ENCODE peak calls at places on chromosomes 12 and 14, in four cellular contexts. Z is HepG2, D is K562, A is HCT116. K is an unnamed sample.

GRCh38 chr12:51329742-51330141 is 5.8 kb upstream of the BIN2 start:
- DNase-seq in Z (no peak), D (no peak), A (no peak), K (no peak)

GRCh38 chr12:40646891-40647290 is 45.3 kb upstream of the CNTN1 start:
- DNase-seq in Z (no peak), D (no peak), A (no peak), K (no peak)

GRCh38 chr12:119178544-119179334 is at the start of gene HSPB8:
- DNase-seq in Z (peak), D (peak), A (peak), K (peak)

GRCh38 chr12:121145221-121145620 is 12.5 kb downstream of the P2RX7 start:
- DNase-seq in Z (no peak), D (no peak), A (no peak), K (no peak)

GRCh38 chr12:124696689-124697476 is 129.5 kb upstream of the NCOR2 start:
- DNase-seq in Z (no peak), D (no peak), A (no peak), K (no peak)

GRCh38 chr14:26522985-26523384 is 74.8 kb downstream of the NOVA1 start:
- DNase-seq in Z (no peak), D (no peak), A (no peak), K (no peak)

GRCh38 chr14:50085570-50086315 is 30.6 kb downstream of the VCPKMT start:
- DNase-seq in Z (no peak), D (no peak), A (no peak), K (no peak)

GRCh38 chr12:60172696-60173095 is 576.9 kb downstream of the SLC16A7 start:
- DNase-seq in Z (no peak), D (no peak), A (no peak), K (no peak)

GRCh38 chr14:103138483-103139370 is 15.5 kb downstream of the TNFAIP2 start:
- DNase-seq in Z (no peak), D (no peak), A (no peak), K (no peak)

GRCh38 chr12:77218278-77218677 is 152.9 kb upstream of the E2F7 start:
- DNase-seq in Z (no peak), D (no peak), A (no peak), K (no peak)

GRCh38 chr14:72568296-72568992 is 325.5 kb downstream of the DPF3 start:
- DNase-seq in Z (no peak), D (no peak), A (no peak), K (no peak)

GRCh38 chr14:22190411-22191191 is 398.4 kb downstream of the DAD1 start:
- DNase-seq in Z (no peak), D (no peak), A (no peak), K (no peak)

GRCh38 chr14:50055461-50056228 is 60.7 kb downstream of the VCPKMT start:
- DNase-seq in Z (no peak), D (no peak), A (no peak), K (no peak)

GRCh38 chr12:49748306-49748705 is 6.9 kb downstream of the TMBIM6 start:
- DNase-seq in Z (no peak), D (no peak), A (no peak), K (no peak)

GRCh38 chr14:50038398-50039119 is 77.8 kb downstream of the VCPKMT start:
- DNase-seq in Z (peak), D (no peak), A (no peak), K (no peak)

GRCh38 chr12:2416158-2416557 is 363.4 kb downstream of the CACNA1C start:
- DNase-seq in Z (no peak), D (no peak), A (no peak), K (no peak)

GRCh38 chr14:54026671-54027070 is 70.0 kb upstream of the BMP4 start:
- DNase-seq in Z (no peak), D (no peak), A (no peak), K (no peak)

GRCh38 chr12:62803756-62804155 is 131.2 kb downstream of the PPM1H start:
- DNase-seq in Z (no peak), D (no peak), A (no peak), K (no peak)

GRCh38 chr12:8722286-8722685 is 24.5 kb downstream of the RIMKLB start:
- DNase-seq in Z (no peak), D (no peak), A (no peak), K (no peak)

GRCh38 chr12:125403145-125403789 is 338.0 kb downstream of the AACS start:
- DNase-seq in Z (peak), D (peak), A (peak), K (peak)

GRCh38 chr12:53058674-53059433 is 9.0 kb downstream of the TNS2 start:
- DNase-seq in Z (no peak), D (no peak), A (no peak), K (no peak)

GRCh38 chr14:73249564-73250316 is 12.4 kb downstream of the PAPLN start:
- DNase-seq in Z (no peak), D (no peak), A (no peak), K (peak)

GRCh38 chr12:93297032-93297431 is 80.7 kb upstream of the NUDT4 start:
- DNase-seq in Z (no peak), D (no peak), A (no peak), K (no peak)

GRCh38 chr12:67422081-67422480 is 152.9 kb downstream of the CAND1 start:
- DNase-seq in Z (no peak), D (no peak), A (no peak), K (no peak)

GRCh38 chr12:55906056-55906455 is 21.6 kb downstream of the PYM1 start:
- DNase-seq in Z (no peak), D (no peak), A (no peak), K (no peak)

GRCh38 chr14:50726372-50727107 is 58.4 kb upstream of the SAV1 start:
- DNase-seq in Z (no peak), D (no peak), A (no peak), K (no peak)

GRCh38 chr12:47819902-47820630 is at the start of gene HDAC7:
- DNase-seq in Z (peak), D (peak), A (peak), K (peak)

GRCh38 chr12:112111931-112112330 is 3.3 kb upstream of the NAA25 start:
- DNase-seq in Z (no peak), D (no peak), A (no peak), K (no peak)

GRCh38 chr12:47907851-47908454 is 3.2 kb upstream of the VDR start:
- DNase-seq in Z (peak), D (no peak), A (no peak), K (no peak)

GRCh38 chr12:106285993-106286392 is 16.5 kb upstream of the TCP11L2 start:
- DNase-seq in Z (no peak), D (no peak), A (no peak), K (no peak)

GRCh38 chr12:96063046-96063445 is 27.7 kb upstream of the LTA4H start:
- DNase-seq in Z (no peak), D (no peak), A (no peak), K (peak)

GRCh38 chr14:26328766-26329165 is 269.1 kb downstream of the NOVA1 start:
- DNase-seq in Z (no peak), D (no peak), A (no peak), K (no peak)

GRCh38 chr12:95820096-95820703 is 29.6 kb upstream of the NTN4 start:
- DNase-seq in Z (peak), D (peak), A (peak), K (peak)

GRCh38 chr12:64450057-64450640 is 1.8 kb upstream of the TBK1 start:
- DNase-seq in Z (no peak), D (no peak), A (no peak), K (no peak)

GRCh38 chr12:117819160-117819559 is 149.6 kb downstream of the KSR2 start:
- DNase-seq in Z (no peak), D (no peak), A (no peak), K (no peak)

GRCh38 chr12:24069532-24070395 is 120.3 kb upstream of the SOX5 start:
- DNase-seq in Z (peak), D (no peak), A (no peak), K (no peak)

GRCh38 chr14:50619569-50620141 is 48.5 kb downstream of the SAV1 start:
- DNase-seq in Z (peak), D (no peak), A (peak), K (peak)

DNA sequence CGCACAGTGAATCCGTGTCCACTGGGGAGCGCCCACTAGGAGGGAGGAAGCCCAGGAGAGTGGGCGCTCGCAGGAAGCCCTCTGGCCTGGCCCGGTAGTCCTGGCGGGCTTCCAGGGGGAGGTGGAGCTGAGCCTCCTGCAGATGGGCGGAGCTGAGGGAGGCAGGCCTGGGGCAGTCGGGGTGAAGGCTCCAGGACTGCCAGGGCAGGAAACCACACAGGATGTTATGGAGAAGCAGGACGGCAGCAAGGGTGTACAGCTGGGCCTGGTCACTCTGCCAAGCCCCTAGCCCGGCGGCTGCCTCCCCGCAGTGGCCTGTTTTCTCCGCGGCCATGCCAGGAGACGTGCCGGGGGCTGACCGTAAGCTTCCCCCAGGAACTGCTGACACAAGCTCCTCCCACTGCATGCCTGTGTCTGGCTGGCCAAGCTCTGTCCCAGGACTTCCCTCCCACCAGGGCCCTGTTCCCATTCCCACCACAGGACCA is 143.5 kb upstream of the C14orf180 start:
- DNase-seq in Z (no peak), D (peak), A (no peak), K (peak)
- TF ChIP-seq ELF1 in Z (no peak), D (no peak), A (no peak), K (no peak)

GRCh38 chr14:75709207-75709812 is 48.3 kb downstream of the TTLL5 start:
- DNase-seq in Z (peak), D (peak), A (peak), K (peak)
- TF ChIP-seq ELF1 in Z (no peak), D (no peak), A (no peak), K (no peak)

DNA sequence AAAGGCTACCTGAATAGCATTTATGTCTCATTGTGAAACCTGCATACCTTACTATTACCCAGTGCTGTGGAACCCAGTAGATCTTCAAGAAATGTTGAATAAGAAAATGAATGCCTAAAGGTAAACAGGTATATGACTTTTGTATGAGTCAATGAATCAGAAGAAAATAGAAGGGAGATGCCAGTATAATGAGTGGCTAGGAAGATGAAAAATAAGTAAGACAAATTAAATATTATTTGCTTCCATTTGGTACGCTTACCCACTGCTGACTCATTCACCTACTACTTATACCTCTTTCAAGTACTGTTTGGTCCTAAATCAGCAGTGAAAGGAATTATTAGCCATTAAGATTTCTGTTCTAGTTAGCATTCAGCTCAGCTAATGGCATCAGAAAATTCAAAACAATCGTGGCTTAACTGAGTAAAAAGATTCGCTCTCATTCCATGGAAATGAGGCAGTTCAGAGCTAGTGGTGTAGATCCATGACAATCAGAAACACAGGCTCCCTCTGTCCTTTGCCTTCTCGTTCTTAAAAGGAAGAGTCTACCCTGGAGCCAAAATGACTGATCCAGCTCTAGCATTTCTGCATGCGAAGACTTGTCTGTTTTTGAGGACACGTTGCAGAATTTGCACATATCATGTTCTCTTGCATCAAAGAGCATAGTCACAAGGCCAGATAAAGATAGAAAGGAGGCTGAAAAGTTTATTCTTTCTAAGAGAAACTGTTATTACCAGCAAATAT is 705.8 kb upstream of the USP15 start:
- DNase-seq in Z (no peak), D (no peak), A (no peak), K (no peak)
- TF ChIP-seq ELF1 in Z (no peak), D (no peak), A (no peak), K (no peak)

DNA sequence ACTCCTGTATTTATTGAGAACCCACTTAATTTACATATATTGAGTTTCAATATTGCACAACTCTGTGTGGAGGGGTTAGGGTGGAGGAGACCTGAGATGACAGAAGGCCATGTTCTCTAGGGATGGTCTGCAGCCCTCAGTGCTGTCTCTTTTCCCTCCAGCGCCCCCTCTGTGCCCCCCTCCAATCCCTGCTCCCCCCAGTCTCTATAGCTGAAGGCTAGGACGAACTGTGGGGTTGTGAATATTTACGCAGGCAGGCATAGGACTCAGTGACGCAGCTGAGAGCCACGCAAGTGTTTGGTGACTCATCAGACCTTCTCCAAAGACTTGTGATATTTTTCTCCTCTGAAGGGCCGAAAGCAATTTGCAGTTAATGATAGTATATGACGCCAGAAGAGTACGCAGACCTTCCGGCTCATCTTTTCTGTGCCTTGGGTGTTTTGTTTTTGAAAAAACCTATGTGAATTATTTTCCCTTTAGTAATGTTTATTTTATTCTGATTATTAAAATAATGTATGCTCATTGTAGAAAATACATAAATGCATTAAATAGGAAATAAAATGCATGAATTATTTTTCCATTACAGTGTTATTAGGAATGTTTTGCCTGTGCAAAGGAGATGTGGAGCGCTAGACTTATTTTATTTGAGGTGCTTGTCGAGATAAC is 85.3 kb downstream of the SLC25A47 start:
- DNase-seq in Z (no peak), D (peak), A (peak), K (no peak)
- TF ChIP-seq ELF1 in Z (no peak), D (no peak), A (no peak), K (no peak)

DNA sequence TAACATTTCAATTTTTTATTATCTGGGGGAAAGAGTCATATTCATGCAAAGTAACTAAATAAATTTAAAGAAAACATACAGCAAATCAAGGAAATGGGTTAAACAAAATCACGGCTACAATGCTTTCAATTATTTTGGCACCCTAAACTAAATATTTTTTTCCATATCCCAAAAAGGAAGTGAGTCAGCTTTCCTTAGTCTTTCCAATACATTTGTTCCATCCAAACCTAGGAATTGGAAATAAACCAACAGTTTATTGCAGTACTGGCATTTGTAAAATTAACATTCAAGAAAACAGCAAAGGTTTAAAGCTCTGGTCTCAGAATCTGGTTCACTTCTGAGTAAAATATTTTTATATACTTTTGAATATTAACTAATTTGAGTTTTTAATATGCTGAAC is 89.2 kb downstream of the BCL2L14 start:
- DNase-seq in Z (no peak), D (no peak), A (no peak), K (no peak)
- TF ChIP-seq ELF1 in Z (no peak), D (no peak), A (no peak), K (peak)

DNA sequence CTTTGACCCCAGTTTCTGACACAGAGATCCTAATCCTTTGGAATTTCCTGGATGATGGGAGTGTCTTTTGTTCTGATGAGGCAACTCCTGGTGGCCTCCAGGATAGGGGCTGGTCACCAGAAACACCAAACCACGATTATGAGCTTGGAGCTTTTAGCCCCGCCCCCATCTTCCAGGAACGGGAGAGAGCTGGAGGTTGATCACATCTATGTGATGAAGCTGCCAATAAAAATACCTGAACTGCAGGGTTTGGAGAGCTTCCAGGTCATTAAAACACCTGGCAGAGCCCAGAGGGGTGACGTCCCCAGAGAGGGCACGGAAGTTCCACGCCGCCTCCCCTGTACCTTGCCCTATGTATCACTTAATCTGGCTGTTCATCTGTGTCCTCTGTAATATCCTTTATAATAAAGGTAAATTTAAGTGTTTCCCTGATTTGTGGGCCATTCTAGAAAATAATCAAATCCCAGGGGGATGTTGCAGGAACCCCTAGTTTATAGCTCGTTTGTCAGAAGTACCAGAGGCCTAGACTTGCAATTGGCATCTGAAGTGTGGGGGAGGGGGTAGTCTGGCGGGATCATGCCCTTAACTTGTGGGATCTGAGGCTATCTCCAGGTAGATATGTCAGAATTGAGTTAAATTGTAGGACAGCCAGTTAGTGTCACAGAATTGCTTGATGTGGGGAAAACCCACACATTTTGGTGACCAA is 21.2 kb downstream of the APPL2 start:
- DNase-seq in Z (peak), D (no peak), A (no peak), K (no peak)
- TF ChIP-seq ELF1 in Z (no peak), D (no peak), A (no peak), K (no peak)

GRCh38 chr14:70663707-70664179 is 22.0 kb downstream of the TTC9 start:
- DNase-seq in Z (no peak), D (peak), A (no peak), K (no peak)
- TF ChIP-seq ELF1 in Z (no peak), D (no peak), A (no peak), K (no peak)

DNA sequence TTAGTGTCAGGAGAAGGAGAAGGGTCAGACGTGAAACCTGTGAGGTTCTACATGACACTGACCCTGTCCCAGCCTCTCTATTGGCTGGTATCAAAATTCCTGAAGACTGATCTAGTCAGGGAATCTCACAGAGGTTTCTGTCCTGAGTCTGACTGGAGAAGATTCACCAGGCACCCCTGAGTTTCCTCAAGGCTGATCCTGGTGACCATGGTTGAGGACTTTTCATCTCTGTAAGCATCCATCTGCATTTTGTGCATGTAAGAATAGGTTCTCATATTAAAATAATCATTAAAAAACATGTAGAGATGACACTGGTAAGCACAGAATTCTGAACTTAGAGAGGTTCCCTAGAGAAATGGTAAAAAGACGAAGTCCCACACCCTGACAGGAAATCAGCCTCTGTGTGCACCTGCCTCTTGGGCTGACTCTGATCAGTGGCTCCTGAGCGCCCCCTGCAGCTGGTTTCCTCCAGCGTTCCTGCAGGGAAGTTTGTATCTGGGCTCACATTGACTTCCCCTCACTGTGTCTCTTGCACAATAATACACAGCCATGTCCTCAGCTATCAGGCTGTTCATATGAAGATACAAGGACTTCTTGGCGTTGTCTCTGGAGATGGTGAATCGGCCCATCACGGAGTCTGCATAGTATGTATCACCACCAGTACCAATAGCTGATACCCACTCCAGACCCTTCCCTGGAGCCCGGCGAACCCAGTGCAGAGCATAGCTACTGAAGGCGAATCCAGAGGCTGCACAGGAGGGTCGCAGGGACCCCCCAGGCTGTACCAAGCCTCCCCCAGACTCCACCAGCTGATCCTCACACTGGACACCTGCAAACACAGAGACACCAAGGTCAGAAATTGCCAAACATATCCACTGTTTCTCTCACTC is 991.9 kb downstream of the TMEM121 start:
- DNase-seq in Z (no peak), D (no peak), A (no peak), K (peak)
- TF ChIP-seq ELF1 in Z (no peak), D (no peak), A (no peak), K (no peak)